ENCODE peak calls at places on chromosomes 4 and X, in six cellular contexts. Q, A, E, L, W and J are unnamed samples.

GRCh38 chr4:106032851-106033286 is 137.6 kb downstream of the NPNT start:
- DNase-seq in A (peak; percentile 69), E (no peak), L (no peak), W (no peak), Q (no peak), J (no peak)

GRCh38 chr4:8392591-8393190 is 47.8 kb downstream of the ACOX3 start:
- DNase-seq in A (peak; percentile 51), L (no peak), E (no peak), W (no peak), Q (peak; percentile 2), J (no peak)

GRCh38 chr4:33037464-33037863 is 2317.3 kb downstream of the PCDH7 start:
- DNase-seq in E (peak; percentile 20), W (no peak), A (no peak), Q (no peak), L (no peak), J (no peak)

GRCh38 chr4:101328063-101328602 is 19.2 kb downstream of the PPP3CA start:
- DNase-seq in W (no peak), Q (no peak), L (no peak), A (no peak), E (no peak), J (peak; percentile 25)

GRCh38 chr4:159101983-159102622 is 776 bp upstream of the RAPGEF2 start:
- DNase-seq in A (peak; percentile 41), Q (no peak), L (no peak), W (no peak), E (peak; percentile 40), J (no peak)

GRCh38 chr4:113449407-113449974 is 312.0 kb downstream of the CAMK2D start:
- DNase-seq in L (no peak), Q (no peak), E (no peak), W (no peak), A (peak; percentile 33), J (no peak)

GRCh38 chr4:33837043-33837442 is 2407.3 kb downstream of the ARAP2 start:
- DNase-seq in W (no peak), L (no peak), A (peak; percentile 72), E (no peak), Q (peak; percentile 66), J (no peak)

GRCh38 chr4:182179751-182180150 is 63.5 kb upstream of the TENM3 start:
- DNase-seq in Q (no peak), W (no peak), E (no peak), L (no peak), A (no peak), J (no peak)

GRCh38 chr4:143344774-143345173 is 8.1 kb downstream of the GAB1 start:
- DNase-seq in A (no peak), E (no peak), W (no peak), L (no peak), Q (no peak), J (no peak)

GRCh38 chr4:86523333-86523732 is 70.8 kb upstream of the PTPN13 start:
- DNase-seq in A (no peak), E (no peak), Q (no peak), W (no peak), L (no peak), J (no peak)

GRCh38 chrX:2965965-2966364 is 36.8 kb upstream of the ARSD start:
- DNase-seq in E (no peak), Q (no peak), L (no peak), A (no peak), W (no peak), J (no peak)

GRCh38 chrX:44227981-44228380 is 115.5 kb downstream of the EFHC2 start:
- DNase-seq in L (no peak), Q (no peak), W (no peak), E (no peak), A (peak; percentile 0), J (no peak)

GRCh38 chrX:139304471-139304870 is 226.1 kb upstream of the F9 start:
- DNase-seq in W (no peak), E (no peak), L (no peak), Q (peak; percentile 75), A (no peak), J (no peak)

GRCh38 chr4:135994360-135994759 is 1537.9 kb downstream of the PCDH18 start:
- DNase-seq in A (no peak), E (no peak), L (no peak), Q (no peak), W (no peak), J (no peak)

GRCh38 chr4:76011700-76012387 is 4.5 kb upstream of the CXCL9 start:
- DNase-seq in A (peak; percentile 92), Q (peak; percentile 61), W (peak; percentile 13), E (peak; percentile 36), L (no peak), J (no peak)

GRCh38 chr4:123343400-123344060 is 53.1 kb upstream of the SPRY1 start:
- DNase-seq in L (no peak), W (no peak), E (no peak), Q (no peak), A (no peak), J (no peak)

GRCh38 chrX:41720125-41720780 is 3.7 kb upstream of the GPR82 start:
- DNase-seq in A (peak; percentile 5), Q (no peak), W (no peak), E (no peak), L (no peak), J (no peak)

GRCh38 chr4:151555151-151555945 is 146.4 kb downstream of the FHIP1A start:
- DNase-seq in E (no peak), A (no peak), W (no peak), Q (no peak), L (no peak), J (no peak)

GRCh38 chr4:123232439-123232838 is 164.2 kb upstream of the SPRY1 start:
- DNase-seq in A (peak; percentile 75), L (no peak), E (no peak), W (no peak), Q (peak; percentile 10), J (no peak)

GRCh38 chrX:154043003-154043402 is 23.3 kb upstream of the IRAK1 start:
- DNase-seq in W (no peak), A (peak; percentile 87), E (no peak), Q (no peak), L (no peak), J (no peak)

GRCh38 chr4:83328486-83328885 is 6.2 kb downstream of the HPSE start:
- DNase-seq in E (peak; percentile 27), L (no peak), Q (no peak), A (peak; percentile 14), W (no peak), J (peak; percentile 48)

GRCh38 chrX:8868070-8868795 is 67.0 kb upstream of the FAM9A start:
- DNase-seq in L (no peak), Q (peak; percentile 92), A (peak; percentile 87), E (no peak), W (no peak), J (no peak)

GRCh38 chrX:134167804-134168203 is 69.2 kb upstream of the CCDC160 start:
- DNase-seq in A (no peak), E (no peak), L (no peak), W (no peak), Q (no peak), J (no peak)

GRCh38 chrX:150352114-150352513 is 11.0 kb upstream of the MAMLD1 start:
- DNase-seq in Q (peak; percentile 41), E (no peak), L (no peak), W (no peak), A (peak; percentile 13), J (no peak)

GRCh38 chrX:84168574-84168973 is 19.4 kb downstream of the RPS6KA6 start:
- DNase-seq in L (no peak), A (peak; percentile 62), E (no peak), W (no peak), Q (peak; percentile 53), J (no peak)

GRCh38 chr4:111040904-111041303 is 418.0 kb upstream of the PITX2 start:
- DNase-seq in L (no peak), Q (no peak), E (no peak), A (peak; percentile 27), W (no peak), J (no peak)

GRCh38 chr4:133156096-133156495 is 7.0 kb downstream of the PCDH10 start:
- DNase-seq in A (no peak), Q (no peak), L (no peak), E (peak; percentile 29), W (no peak), J (no peak)

GRCh38 chrX:45596190-45596808 is 395.6 kb upstream of the DIPK2B start:
- DNase-seq in A (peak; percentile 36), L (no peak), W (no peak), E (no peak), Q (no peak), J (no peak)
- H3K9ac ChIP-seq in A (no peak overlapping the region), L (no peak overlapping the region), W (no peak overlapping the region), E (no peak overlapping the region), Q (no peak overlapping the region), J (no peak overlapping the region)

GRCh38 chr4:154416183-154416543 is 75.4 kb downstream of the DCHS2 start:
- DNase-seq in L (no peak), A (peak; percentile 4), E (peak; percentile 68), W (peak; percentile 4), Q (no peak), J (no peak)
- TF ChIP-seq EZH2phosphoT487 in L (no peak), A (no peak), E (no peak), W (no peak), Q (no peak), J (no peak)

DNA sequence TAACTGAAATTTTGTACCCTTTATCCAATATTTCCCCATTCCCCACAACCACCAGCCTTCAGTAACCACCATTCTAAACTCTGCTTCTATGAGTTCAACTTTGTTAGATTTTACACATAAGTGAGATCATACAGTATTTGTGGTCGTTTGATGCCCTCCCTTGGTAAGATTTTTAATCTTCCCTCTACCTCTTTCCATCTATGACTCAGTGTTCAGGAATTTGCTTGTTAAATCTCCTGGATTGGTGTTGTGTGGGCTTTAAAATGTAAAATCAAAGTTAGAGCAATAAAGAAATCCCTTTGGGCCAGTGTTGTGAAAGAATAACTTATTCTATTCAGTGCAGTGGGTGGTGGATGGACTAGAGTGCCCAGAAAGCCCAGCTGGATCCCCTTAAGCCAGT is 37.4 kb downstream of the SLC16A2 start:
- DNase-seq in A (peak; percentile 70), Q (peak; percentile 93), E (no peak), L (no peak), W (no peak), J (no peak)
- H3K27me3 ChIP-seq in A (no peaks in the 10 kb centered on the region), Q (no peaks in the 10 kb centered on the region), E (no peaks in the 10 kb centered on the region), L (no peaks in the 10 kb centered on the region), W (no peaks in the 10 kb centered on the region), J (no peaks in the 10 kb centered on the region)

GRCh38 chrX:1483843-1484637 is 31.3 kb upstream of the ASMTL start:
- DNase-seq in Q (no peak), L (no peak), W (no peak), E (no peak), A (no peak), J (no peak)
- H3K9ac ChIP-seq in Q (no peak overlapping the region), L (no peak overlapping the region), W (no peak overlapping the region), E (no peak overlapping the region), A (no peak overlapping the region), J (no peak overlapping the region)

DNA sequence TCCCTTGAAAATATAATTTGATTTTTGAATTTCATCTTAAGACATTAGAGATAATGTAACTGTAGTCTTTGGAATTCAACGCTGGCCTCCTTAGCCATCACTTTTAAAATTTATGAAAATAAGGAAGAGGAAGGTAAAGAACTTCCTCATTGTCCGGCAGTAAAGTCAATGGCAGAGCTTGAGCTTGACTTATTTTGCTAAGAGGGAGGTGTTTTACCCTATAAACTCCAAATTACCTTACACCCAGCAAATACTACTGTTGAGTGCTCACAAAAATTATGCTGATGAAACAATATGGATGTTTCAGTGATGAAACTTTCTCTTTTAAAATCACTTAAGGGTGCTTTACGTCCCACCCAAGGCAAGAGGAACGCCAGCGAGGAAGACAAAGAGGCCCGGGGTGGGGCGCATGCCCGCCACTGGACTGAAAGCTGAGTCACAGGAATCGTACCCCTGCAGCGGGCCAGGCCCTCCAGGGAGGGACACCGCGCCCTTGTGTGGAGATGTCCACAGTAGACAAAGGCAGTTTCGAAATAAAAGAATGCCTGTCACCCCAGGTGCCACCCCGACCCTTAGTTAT is 603 bp upstream of the TMSB4X start:
- DNase-seq in W (peak; percentile 46), L (no peak), A (peak; percentile 79), E (peak; percentile 74), Q (peak; percentile 57), J (no peak)
- TF ChIP-seq EZH2phosphoT487 in W (no peak), L (no peak), A (no peak), E (no peak), Q (no peak), J (no peak)